ENCODE peak calls at places on chromosomes 2 and 18, in eight cellular contexts. D is iPS-NIHi11; I is posterior vena cava; F is activated naive CD8-positive, alpha-beta T cell treated with anti-CD3 and anti-CD28 coated beads, Interleukin-2, amount 50 U/mL, for 24 hours; G is fibroblast of pulmonary artery; T is stromal cell of bone marrow; K is cardiac fibroblast; B is M059J. V is an unnamed sample.

GRCh38 chr2:15306706-15307105 is 254.4 kb downstream of the NBAS start:
- DNase-seq in D (no peak), K (peak), T (no peak), F (no peak), I (no peak), B (no peak), G (peak), V (no peak)

GRCh38 chr2:32562906-32563305 is 64.9 kb upstream of the TTC27 start:
- DNase-seq in K (no peak), G (no peak), I (no peak), D (no peak), T (no peak), F (no peak), B (no peak), V (no peak)

GRCh38 chr2:19508-19907 is 26.8 kb downstream of the FAM110C start:
- DNase-seq in B (no peak), I (no peak), D (no peak), G (no peak), T (no peak), K (no peak), F (no peak), V (no peak)

GRCh38 chr18:8003878-8004675 is 437.0 kb downstream of the PTPRM start:
- DNase-seq in F (no peak), T (peak), D (no peak), G (peak), B (no peak), I (no peak), K (peak), V (peak)

GRCh38 chr18:67516432-67517223 is at the start of gene DSEL:
- DNase-seq in K (peak), T (peak), G (peak), D (peak), I (peak), F (peak), B (peak), V (peak)

GRCh38 chr2:238895901-238896600 is 48.2 kb downstream of the TWIST2 start:
- DNase-seq in D (peak), I (peak), B (peak), T (peak), G (peak), F (no peak), K (peak), V (peak)

GRCh38 chr18:37634516-37634915 is 68.9 kb upstream of the CELF4 start:
- DNase-seq in D (no peak), T (no peak), B (no peak), F (no peak), I (no peak), G (no peak), K (no peak), V (no peak)

GRCh38 chr2:17747684-17748452 is 5.7 kb downstream of the SMC6 start:
- DNase-seq in B (peak), D (peak), T (peak), G (no peak), F (no peak), I (no peak), K (peak), V (no peak)

V was measured in fibroblast of the conjunctiva.